ENCODE peak calls at places on chromosome 9, in eight cellular contexts. R is AG09309; G is hippocampal formation; S is left colon; O is activated CD4-positive, alpha-beta T cell treated with anti-CD3 and anti-CD28 coated beads, Interleukin-2, amount 50 U/mL, for 48 hours; K is stimulated activated CD8-positive, alpha-beta memory T cell treated with anti-CD3 and anti-CD28 coated beads, Interleukin-12 subunit alpha, Interleukin-12 subunit beta, amount 100 ng/mL, for 1 hour; N is kidney epithelial cell; A is HEK293T. F is an unnamed sample.

GRCh38 chr9:127166651-127167524 is 44.5 kb upstream of the ANGPTL2 start:
- DNase-seq in R (no peak), G (no peak), O (no peak), S (no peak), A (no peak), N (peak), K (no peak), F (peak)

GRCh38 chr9:129608561-129609481 is 12.1 kb downstream of the C9orf50 start:
- DNase-seq in A (no peak), N (no peak), G (no peak), R (no peak), S (peak), O (no peak), K (no peak), F (no peak)

GRCh38 chr9:19201899-19202891 is 28.3 kb upstream of the DENND4C start:
- DNase-seq in G (no peak), O (no peak), A (peak), N (no peak), R (no peak), S (peak), K (no peak), F (no peak)

GRCh38 chr9:125763373-125763772 is 16.2 kb downstream of the PBX3 start:
- DNase-seq in R (no peak), G (no peak), A (peak), O (no peak), K (no peak), N (no peak), S (no peak), F (no peak)

GRCh38 chr9:123132696-123133095 is 99.2 kb downstream of the GPR21 start:
- DNase-seq in O (no peak), A (no peak), R (no peak), G (no peak), N (no peak), K (no peak), S (no peak), F (no peak)

GRCh38 chr9:7324031-7324654 is 475.4 kb downstream of the DMAC1 start:
- DNase-seq in R (no peak), G (no peak), K (no peak), O (no peak), A (no peak), N (no peak), S (no peak), F (no peak)

GRCh38 chr9:4680750-4681149 is 1.4 kb downstream of the CDC37L1 start:
- DNase-seq in A (no peak), K (no peak), R (no peak), N (no peak), O (no peak), S (no peak), G (no peak), F (no peak)

GRCh38 chr9:109264865-109265532 is 55.9 kb downstream of the EPB41L4B start:
- DNase-seq in R (no peak), G (no peak), K (no peak), N (no peak), O (no peak), S (peak), A (no peak), F (no peak)

GRCh38 chr9:109986423-109987055 is 206.5 kb downstream of the PALM2AKAP2 start:
- DNase-seq in G (no peak), A (no peak), O (no peak), R (peak), N (peak), S (no peak), K (no peak), F (no peak)

GRCh38 chr9:38417003-38417965 is 7.0 kb downstream of the IGFBPL1 start:
- DNase-seq in S (no peak), N (no peak), O (peak), K (no peak), R (no peak), G (no peak), A (peak), F (no peak)

GRCh38 chr9:104725014-104725413 is 22.5 kb upstream of the NIPSNAP3A start:
- DNase-seq in N (no peak), R (no peak), K (no peak), G (no peak), A (no peak), S (no peak), O (no peak), F (no peak)

GRCh38 chr9:68530618-68531017 is 10.1 kb downstream of the TMEM252 start:
- DNase-seq in K (no peak), G (no peak), A (no peak), S (peak), N (no peak), O (no peak), R (no peak), F (no peak)

GRCh38 chr9:129407905-129408452 is 212.9 kb downstream of the C9orf50 start:
- DNase-seq in K (no peak), N (no peak), S (no peak), R (no peak), O (no peak), G (no peak), A (no peak), F (no peak)

GRCh38 chr9:70911791-70912190 is 209.6 kb downstream of the TRPM3 start:
- DNase-seq in R (no peak), S (no peak), G (no peak), A (no peak), O (no peak), N (no peak), K (no peak), F (no peak)

GRCh38 chr9:129221233-129221632 is 43.2 kb upstream of the IER5L start:
- DNase-seq in O (no peak), K (no peak), S (no peak), R (no peak), A (no peak), G (no peak), N (no peak), F (peak)

GRCh38 chr9:26604076-26604662 is 288.4 kb downstream of the CAAP1 start:
- DNase-seq in G (no peak), O (no peak), N (no peak), S (no peak), R (no peak), A (no peak), K (no peak), F (no peak)

GRCh38 chr9:268616-269015 is 54.0 kb downstream of the DOCK8 start:
- DNase-seq in O (no peak), R (no peak), A (no peak), G (no peak), K (no peak), S (no peak), N (no peak), F (no peak)

GRCh38 chr9:37902804-37903580 is 935 bp downstream of the SLC25A51 start:
- DNase-seq in O (peak), K (no peak), N (no peak), A (no peak), R (no peak), S (no peak), G (no peak), F (peak)

GRCh38 chr9:3992924-3993323 is 306.9 kb downstream of the GLIS3 start:
- DNase-seq in R (peak), S (no peak), O (no peak), N (peak), G (no peak), A (no peak), K (no peak), F (no peak)

GRCh38 chr9:124743686-124744348 is 27.3 kb downstream of the NR6A1 start:
- DNase-seq in R (no peak), S (no peak), A (no peak), K (no peak), O (no peak), G (no peak), N (peak), F (no peak)

GRCh38 chr9:70352356-70352755 is 62.1 kb downstream of the KLF9 start:
- DNase-seq in A (no peak), O (no peak), K (no peak), S (no peak), G (no peak), N (no peak), R (peak), F (no peak)

GRCh38 chr9:72365525-72366256 is 683 bp upstream of the ZFAND5 start:
- DNase-seq in K (peak), G (peak), A (peak), O (peak), N (peak), S (peak), R (peak), F (peak)

GRCh38 chr9:5848372-5848882 is 15.5 kb upstream of the ERMP1 start:
- DNase-seq in K (no peak), S (no peak), A (no peak), G (no peak), R (no peak), N (no peak), O (no peak), F (no peak)

GRCh38 chr9:35910613-35911488 is 1.6 kb downstream of the SPAAR start:
- DNase-seq in S (peak), G (no peak), N (no peak), A (peak), K (peak), O (peak), R (no peak), F (peak)

GRCh38 chr9:129435272-129435671 is 185.6 kb downstream of the C9orf50 start:
- DNase-seq in N (no peak), K (no peak), R (no peak), G (no peak), A (no peak), S (no peak), O (no peak), F (no peak)

GRCh38 chr9:129676287-129676686 is 10.8 kb downstream of the PRRX2 start:
- DNase-seq in K (no peak), G (no peak), O (no peak), A (no peak), N (no peak), R (no peak), S (no peak), F (no peak)

F was measured in GM13977.